ENCODE peak calls at places on chromosomes 16 and 17, in four cellular contexts. E is CD8-positive, alpha-beta memory T cell; W is NCI-H1092 treated with DMSO at 0.1 percent for 48 hours; N is psoas muscle. I is an unnamed sample.

GRCh38 chr16:77780378-77780837 is 8.0 kb upstream of the VAT1L start:
- DNase-seq in N (no peak), E (no peak), W (no peak), I (no peak)

GRCh38 chr17:40111221-40112128 is 10.3 kb upstream of the MSL1 start:
- DNase-seq in N (peak), W (peak), E (peak), I (peak)

GRCh38 chr16:68238029-68238345 is 2.1 kb upstream of the ESRP2 start:
- DNase-seq in E (no peak), W (no peak), N (no peak), I (no peak)

GRCh38 chr16:53132406-53132805 is 77.6 kb downstream of the CHD9 start:
- DNase-seq in W (no peak), E (no peak), N (no peak), I (no peak)

GRCh38 chr17:34542700-34543336 is 36.6 kb upstream of the TMEM132E start:
- DNase-seq in E (peak), W (peak), N (peak), I (peak)

GRCh38 chr17:65013613-65014391 is 42.7 kb downstream of the GNA13 start:
- DNase-seq in N (no peak), W (no peak), E (peak), I (no peak)

GRCh38 chr17:17624776-17625175 is 33.3 kb upstream of the PEMT start:
- DNase-seq in E (no peak), N (no peak), W (no peak), I (no peak)

GRCh38 chr17:34361478-34362061 is 1.5 kb downstream of the CCL1 start:
- DNase-seq in E (peak), W (peak), N (peak), I (peak)

GRCh38 chr17:34579017-34579946 is at the start of gene TMEM132E:
- DNase-seq in N (peak), W (peak), E (no peak), I (peak)

GRCh38 chr17:41645371-41646063 is 21.1 kb upstream of the KRT17 start:
- DNase-seq in N (no peak), W (no peak), E (no peak), I (no peak)

GRCh38 chr17:76973040-76973439 is 104.8 kb downstream of the MGAT5B start:
- DNase-seq in E (no peak), W (no peak), N (no peak), I (no peak)

GRCh38 chr16:24255446-24256352 is at the start of gene CACNG3:
- DNase-seq in E (peak), N (peak), W (no peak), I (no peak)

GRCh38 chr16:54102888-54103866 is 183.4 kb downstream of the IRX3 start:
- DNase-seq in E (no peak), W (no peak), N (no peak), I (no peak)

GRCh38 chr17:78174870-78175642 is 6.7 kb downstream of the SYNGR2 start:
- DNase-seq in W (peak), N (peak), E (no peak), I (no peak)

GRCh38 chr16:11224894-11225676 is 30.9 kb downstream of the SOCS1 start:
- DNase-seq in W (no peak), E (peak), N (peak), I (no peak)

GRCh38 chr17:42077770-42078169 is 20.5 kb downstream of the ZNF385C start:
- DNase-seq in W (no peak), E (no peak), N (no peak), I (no peak)

GRCh38 chr17:42436401-42436800 is 13.3 kb upstream of the CAVIN1 start:
- DNase-seq in W (no peak), N (peak), E (no peak), I (no peak)

GRCh38 chr17:38735161-38735997 is 5.2 kb downstream of the CISD3 start:
- DNase-seq in W (peak), E (peak), N (peak), I (peak)

GRCh38 chr17:27558842-27559505 is 72.0 kb upstream of the LGALS9 start:
- DNase-seq in E (no peak), W (no peak), N (no peak), I (no peak)

GRCh38 chr16:16149710-16150116 is 73.6 kb downstream of the ABCC6 start:
- DNase-seq in E (no peak), N (no peak), W (no peak), I (no peak)

GRCh38 chr17:19369846-19370492 is 7.4 kb upstream of the B9D1 start:
- DNase-seq in W (no peak), N (no peak), E (peak), I (no peak)

GRCh38 chr17:33028061-33028460 is 36.4 kb downstream of the SPACA3 start:
- DNase-seq in W (no peak), N (no peak), E (no peak), I (no peak)

GRCh38 chr17:80353718-80354275 is 61.2 kb upstream of the ENDOV start:
- DNase-seq in E (no peak), N (no peak), W (no peak), I (no peak)

GRCh38 chr17:29777663-29778062 is 152.4 kb downstream of the SSH2 start:
- DNase-seq in E (no peak), W (no peak), N (no peak), I (no peak)

GRCh38 chr17:9343513-9343912 is 232.1 kb downstream of the STX8 start:
- DNase-seq in W (no peak), E (no peak), N (no peak), I (no peak)

GRCh38 chr17:77332034-77332971 is 191.5 kb downstream of the SEC14L1 start:
- DNase-seq in E (peak), W (no peak), N (no peak), I (no peak)

GRCh38 chr16:10558746-10559641 is 21.4 kb downstream of the EMP2 start:
- DNase-seq in E (no peak), W (no peak), N (peak), I (no peak)

GRCh38 chr16:47533744-47534292 is 72.7 kb downstream of the PHKB start:
- DNase-seq in N (no peak), W (no peak), E (no peak), I (no peak)

GRCh38 chr16:55408656-55409055 is 70.3 kb upstream of the MMP2 start:
- DNase-seq in N (no peak), E (no peak), W (no peak), I (no peak)

GRCh38 chr16:67537636-67538591 is 9.3 kb downstream of the RIPOR1 start:
- DNase-seq in W (no peak), E (peak), N (peak), I (no peak)

GRCh38 chr17:69326302-69327059 is 452 bp downstream of the ABCA5 start:
- DNase-seq in N (no peak), E (peak), W (peak), I (peak)

GRCh38 chr17:47615766-47616424 is 33.8 kb upstream of the KPNB1 start:
- DNase-seq in N (no peak), W (peak), E (no peak), I (peak)